ENCODE peak calls at places on chromosomes 11 and 22, in nine cellular contexts. One of them, this sample, is unnamed. For H3K9me3, the result is how much of the 10 kb centered on the place peaks cover.

GRCh38 chr11:121478895-121479281 is 26.1 kb upstream of the SORL1-AS1 start:
- DNase-seq in mesenchymal stem cell: no peak
- DNase-seq in aorta: no peak
- DNase-seq in GM23248: no peak
- DNase-seq in neuronal stem cell: no peak
- DNase-seq in CD8-positive, alpha-beta T cell: no peak
- DNase-seq in endodermal cell: peak
- DNase-seq in A549: no peak
- DNase-seq in suprapubic skin: no peak
- DNase-seq in this sample: no peak

GRCh38 chr11:3953327-3953726 is 97.9 kb downstream of the STIM1 start:
- DNase-seq in mesenchymal stem cell: no peak
- DNase-seq in aorta: no peak
- DNase-seq in GM23248: no peak
- DNase-seq in neuronal stem cell: no peak
- DNase-seq in CD8-positive, alpha-beta T cell: no peak
- DNase-seq in endodermal cell: no peak
- DNase-seq in A549: no peak
- DNase-seq in suprapubic skin: no peak
- DNase-seq in this sample: no peak

GRCh38 chr11:83326326-83326725 is 40.2 kb upstream of the CCDC90B start:
- DNase-seq in mesenchymal stem cell: no peak
- DNase-seq in aorta: no peak
- DNase-seq in GM23248: no peak
- DNase-seq in neuronal stem cell: no peak
- DNase-seq in CD8-positive, alpha-beta T cell: no peak
- DNase-seq in endodermal cell: no peak
- DNase-seq in A549: no peak
- DNase-seq in suprapubic skin: no peak
- DNase-seq in this sample: no peak

GRCh38 chr11:130049260-130049659 is 20.4 kb upstream of the APLP2 start:
- DNase-seq in mesenchymal stem cell: no peak
- DNase-seq in aorta: no peak
- DNase-seq in GM23248: peak
- DNase-seq in neuronal stem cell: no peak
- DNase-seq in CD8-positive, alpha-beta T cell: no peak
- DNase-seq in endodermal cell: no peak
- DNase-seq in A549: no peak
- DNase-seq in suprapubic skin: no peak
- DNase-seq in this sample: peak

GRCh38 chr22:30743257-30744020 is 48.8 kb downstream of the OSBP2 start:
- DNase-seq in mesenchymal stem cell: no peak
- DNase-seq in aorta: peak
- DNase-seq in GM23248: no peak
- DNase-seq in neuronal stem cell: no peak
- DNase-seq in CD8-positive, alpha-beta T cell: no peak
- DNase-seq in endodermal cell: no peak
- DNase-seq in A549: no peak
- DNase-seq in suprapubic skin: no peak
- DNase-seq in this sample: no peak

GRCh38 chr11:19216709-19217374 is 15.1 kb upstream of the CSRP3 start:
- DNase-seq in mesenchymal stem cell: peak
- DNase-seq in aorta: no peak
- DNase-seq in GM23248: no peak
- DNase-seq in neuronal stem cell: no peak
- DNase-seq in CD8-positive, alpha-beta T cell: no peak
- DNase-seq in endodermal cell: no peak
- DNase-seq in A549: no peak
- DNase-seq in suprapubic skin: no peak
- DNase-seq in this sample: no peak

GRCh38 chr22:39243443-39244072 is 1.2 kb downstream of the PDGFB start:
- DNase-seq in mesenchymal stem cell: peak
- DNase-seq in aorta: no peak
- DNase-seq in GM23248: no peak
- DNase-seq in neuronal stem cell: no peak
- DNase-seq in CD8-positive, alpha-beta T cell: peak
- DNase-seq in endodermal cell: peak
- DNase-seq in A549: peak
- DNase-seq in suprapubic skin: no peak
- DNase-seq in this sample: no peak

GRCh38 chr11:1782831-1783724 is 19.4 kb upstream of the CTSD start:
- DNase-seq in mesenchymal stem cell: peak
- DNase-seq in aorta: no peak
- DNase-seq in GM23248: peak
- DNase-seq in neuronal stem cell: no peak
- DNase-seq in CD8-positive, alpha-beta T cell: no peak
- DNase-seq in endodermal cell: no peak
- DNase-seq in A549: peak
- DNase-seq in suprapubic skin: no peak
- DNase-seq in this sample: no peak

GRCh38 chr22:46583571-46583970 is 36.6 kb upstream of the GRAMD4 start:
- DNase-seq in mesenchymal stem cell: no peak
- DNase-seq in aorta: peak
- DNase-seq in GM23248: no peak
- DNase-seq in neuronal stem cell: no peak
- DNase-seq in CD8-positive, alpha-beta T cell: no peak
- DNase-seq in endodermal cell: peak
- DNase-seq in A549: no peak
- DNase-seq in suprapubic skin: no peak
- DNase-seq in this sample: no peak
- H3K9me3 ChIP-seq in mesenchymal stem cell: under half
- H3K9me3 ChIP-seq in aorta: under half
- H3K9me3 ChIP-seq in GM23248: under half
- H3K9me3 ChIP-seq in neuronal stem cell: under half
- H3K9me3 ChIP-seq in CD8-positive, alpha-beta T cell: under half
- H3K9me3 ChIP-seq in endodermal cell: under half
- H3K9me3 ChIP-seq in A549: under half
- H3K9me3 ChIP-seq in suprapubic skin: under half
- H3K9me3 ChIP-seq in this sample: under half

GRCh38 chr11:124760205-124760652 is 1.9 kb downstream of the ESAM start:
- DNase-seq in mesenchymal stem cell: peak
- DNase-seq in aorta: peak
- DNase-seq in GM23248: no peak
- DNase-seq in neuronal stem cell: no peak
- DNase-seq in CD8-positive, alpha-beta T cell: no peak
- DNase-seq in endodermal cell: no peak
- DNase-seq in A549: no peak
- DNase-seq in suprapubic skin: no peak
- DNase-seq in this sample: peak
- H3K4me3 ChIP-seq in mesenchymal stem cell: no peak
- H3K4me3 ChIP-seq in aorta: peak
- H3K4me3 ChIP-seq in GM23248: no peak
- H3K4me3 ChIP-seq in neuronal stem cell: no peak
- H3K4me3 ChIP-seq in CD8-positive, alpha-beta T cell: no peak
- H3K4me3 ChIP-seq in endodermal cell: no peak
- H3K4me3 ChIP-seq in A549: no peak
- H3K4me3 ChIP-seq in suprapubic skin: peak
- H3K4me3 ChIP-seq in this sample: no peak

DNA sequence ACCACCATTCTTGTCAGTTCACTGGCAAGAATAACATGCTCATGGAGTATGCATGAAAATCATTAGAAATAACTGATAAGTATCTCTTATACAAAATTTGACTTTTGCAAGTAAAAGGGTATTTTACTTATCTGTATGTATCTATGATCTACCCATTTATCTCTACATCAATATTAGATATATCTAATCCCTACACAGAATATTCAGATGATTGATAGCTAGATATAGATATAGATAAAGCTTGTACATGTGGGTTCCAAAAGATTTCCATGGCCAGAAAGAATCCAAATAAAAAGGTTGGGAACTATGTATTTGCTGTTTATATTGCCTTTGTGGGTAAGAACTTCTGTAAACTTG is 185.5 kb downstream of the MAML2 start:
- DNase-seq in mesenchymal stem cell: no peak
- DNase-seq in aorta: no peak
- DNase-seq in GM23248: no peak
- DNase-seq in neuronal stem cell: no peak
- DNase-seq in CD8-positive, alpha-beta T cell: no peak
- DNase-seq in endodermal cell: no peak
- DNase-seq in A549: no peak
- DNase-seq in suprapubic skin: no peak
- DNase-seq in this sample: no peak
- H3K27ac ChIP-seq in mesenchymal stem cell: peak
- H3K27ac ChIP-seq in aorta: no peak
- H3K27ac ChIP-seq in GM23248: peak
- H3K27ac ChIP-seq in neuronal stem cell: no peak
- H3K27ac ChIP-seq in CD8-positive, alpha-beta T cell: no peak
- H3K27ac ChIP-seq in endodermal cell: no peak
- H3K27ac ChIP-seq in A549: peak
- H3K27ac ChIP-seq in suprapubic skin: peak
- H3K27ac ChIP-seq in this sample: no peak

GRCh38 chr22:47396105-47396504 is 633.7 kb downstream of the TBC1D22A start:
- DNase-seq in mesenchymal stem cell: no peak
- DNase-seq in aorta: peak
- DNase-seq in GM23248: no peak
- DNase-seq in neuronal stem cell: no peak
- DNase-seq in CD8-positive, alpha-beta T cell: no peak
- DNase-seq in endodermal cell: no peak
- DNase-seq in A549: no peak
- DNase-seq in suprapubic skin: peak
- DNase-seq in this sample: no peak
- H3K9me3 ChIP-seq in mesenchymal stem cell: under half
- H3K9me3 ChIP-seq in aorta: under half
- H3K9me3 ChIP-seq in GM23248: under half
- H3K9me3 ChIP-seq in neuronal stem cell: under half
- H3K9me3 ChIP-seq in CD8-positive, alpha-beta T cell: under half
- H3K9me3 ChIP-seq in endodermal cell: half or more
- H3K9me3 ChIP-seq in A549: under half
- H3K9me3 ChIP-seq in suprapubic skin: under half
- H3K9me3 ChIP-seq in this sample: under half

GRCh38 chr22:21834869-21835268 is 32.6 kb downstream of the MAPK1 start:
- DNase-seq in mesenchymal stem cell: no peak
- DNase-seq in aorta: no peak
- DNase-seq in GM23248: no peak
- DNase-seq in neuronal stem cell: no peak
- DNase-seq in CD8-positive, alpha-beta T cell: no peak
- DNase-seq in endodermal cell: no peak
- DNase-seq in A549: no peak
- DNase-seq in suprapubic skin: no peak
- DNase-seq in this sample: no peak
- H3K4me3 ChIP-seq in mesenchymal stem cell: no peak
- H3K4me3 ChIP-seq in aorta: no peak
- H3K4me3 ChIP-seq in GM23248: no peak
- H3K4me3 ChIP-seq in neuronal stem cell: no peak
- H3K4me3 ChIP-seq in CD8-positive, alpha-beta T cell: no peak
- H3K4me3 ChIP-seq in endodermal cell: no peak
- H3K4me3 ChIP-seq in A549: no peak
- H3K4me3 ChIP-seq in suprapubic skin: no peak
- H3K4me3 ChIP-seq in this sample: no peak

GRCh38 chr11:108121274-108122155 is at the start of gene ACAT1:
- DNase-seq in mesenchymal stem cell: peak
- DNase-seq in aorta: peak
- DNase-seq in GM23248: peak
- DNase-seq in neuronal stem cell: peak
- DNase-seq in CD8-positive, alpha-beta T cell: peak
- DNase-seq in endodermal cell: peak
- DNase-seq in A549: peak
- DNase-seq in suprapubic skin: peak
- DNase-seq in this sample: peak
- H3K27ac ChIP-seq in mesenchymal stem cell: no peak
- H3K27ac ChIP-seq in aorta: peak
- H3K27ac ChIP-seq in GM23248: peak
- H3K27ac ChIP-seq in neuronal stem cell: no peak
- H3K27ac ChIP-seq in CD8-positive, alpha-beta T cell: peak
- H3K27ac ChIP-seq in endodermal cell: peak
- H3K27ac ChIP-seq in A549: peak
- H3K27ac ChIP-seq in suprapubic skin: peak
- H3K27ac ChIP-seq in this sample: peak

DNA sequence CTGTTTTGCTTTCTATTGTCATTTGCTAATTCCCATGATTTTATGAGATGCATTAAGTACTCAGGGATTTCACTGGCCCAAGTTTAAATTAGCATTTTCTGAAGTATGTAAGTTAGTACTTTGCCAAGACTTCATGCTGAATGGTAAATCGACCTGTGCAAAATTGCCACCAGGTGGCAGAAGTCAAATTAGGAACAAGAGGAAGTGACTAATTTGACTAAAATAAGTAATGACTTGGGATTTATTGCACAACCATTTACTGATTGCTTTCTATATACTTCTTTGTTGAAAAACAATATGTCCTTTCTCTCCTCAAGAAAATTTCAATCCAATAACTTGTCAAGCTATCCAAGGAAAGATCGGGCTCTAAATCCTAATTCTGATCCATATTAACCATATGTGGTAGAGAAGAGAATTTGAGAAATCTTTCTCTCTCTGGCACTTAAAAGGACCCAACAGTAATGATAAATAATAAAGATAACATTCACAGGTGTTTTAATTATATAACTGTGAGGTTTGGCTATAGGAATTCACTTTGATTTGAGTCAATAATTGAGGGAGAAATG is 253.7 kb upstream of the CHORDC1 start:
- DNase-seq in mesenchymal stem cell: peak
- DNase-seq in aorta: no peak
- DNase-seq in GM23248: peak
- DNase-seq in neuronal stem cell: peak
- DNase-seq in CD8-positive, alpha-beta T cell: no peak
- DNase-seq in endodermal cell: peak
- DNase-seq in A549: peak
- DNase-seq in suprapubic skin: no peak
- DNase-seq in this sample: peak
- H3K9me3 ChIP-seq in mesenchymal stem cell: under half
- H3K9me3 ChIP-seq in aorta: under half
- H3K9me3 ChIP-seq in GM23248: under half
- H3K9me3 ChIP-seq in neuronal stem cell: under half
- H3K9me3 ChIP-seq in CD8-positive, alpha-beta T cell: under half
- H3K9me3 ChIP-seq in endodermal cell: under half
- H3K9me3 ChIP-seq in A549: under half
- H3K9me3 ChIP-seq in suprapubic skin: under half
- H3K9me3 ChIP-seq in this sample: under half